ENCODE peak calls at places on chromosomes 1 and 21, in four cellular contexts. U, F, S and A are unnamed samples.

GRCh38 chr1:41678141-41678878 is 193.8 kb upstream of the EDN2 start:
- DNase-seq in U (peak), F (peak), S (no peak), A (no peak)

GRCh38 chr21:17727361-17727760 is 91.8 kb downstream of the C21orf91 start:
- DNase-seq in U (no peak), F (no peak), S (no peak), A (no peak)

GRCh38 chr1:225427249-225428065 is at the start of gene LBR:
- DNase-seq in U (peak), F (peak), S (no peak), A (no peak)

GRCh38 chr1:30348147-30348546 is 375.2 kb downstream of the MATN1 start:
- DNase-seq in U (no peak), F (no peak), S (no peak), A (no peak)

GRCh38 chr1:97577613-97578012 is 343.2 kb downstream of the DPYD start:
- DNase-seq in U (no peak), F (no peak), S (no peak), A (no peak)

GRCh38 chr1:232822524-232822923 is 17.3 kb downstream of the MAP10 start:
- DNase-seq in U (no peak), F (peak), S (no peak), A (no peak)

GRCh38 chr1:1116701-1117468 is 996 bp upstream of the C1orf159 start:
- DNase-seq in U (peak), F (no peak), S (no peak), A (no peak)

GRCh38 chr1:215083408-215083961 is 948 bp downstream of the KCNK2 start:
- DNase-seq in U (peak), F (peak), S (no peak), A (peak)

GRCh38 chr1:47529520-47530098 is 91.8 kb downstream of the FOXD2 start:
- DNase-seq in U (no peak), F (no peak), S (no peak), A (no peak)

GRCh38 chr1:110190282-110190929 is 19.7 kb upstream of the KCNC4 start:
- DNase-seq in U (no peak), F (no peak), S (no peak), A (no peak)

DNA sequence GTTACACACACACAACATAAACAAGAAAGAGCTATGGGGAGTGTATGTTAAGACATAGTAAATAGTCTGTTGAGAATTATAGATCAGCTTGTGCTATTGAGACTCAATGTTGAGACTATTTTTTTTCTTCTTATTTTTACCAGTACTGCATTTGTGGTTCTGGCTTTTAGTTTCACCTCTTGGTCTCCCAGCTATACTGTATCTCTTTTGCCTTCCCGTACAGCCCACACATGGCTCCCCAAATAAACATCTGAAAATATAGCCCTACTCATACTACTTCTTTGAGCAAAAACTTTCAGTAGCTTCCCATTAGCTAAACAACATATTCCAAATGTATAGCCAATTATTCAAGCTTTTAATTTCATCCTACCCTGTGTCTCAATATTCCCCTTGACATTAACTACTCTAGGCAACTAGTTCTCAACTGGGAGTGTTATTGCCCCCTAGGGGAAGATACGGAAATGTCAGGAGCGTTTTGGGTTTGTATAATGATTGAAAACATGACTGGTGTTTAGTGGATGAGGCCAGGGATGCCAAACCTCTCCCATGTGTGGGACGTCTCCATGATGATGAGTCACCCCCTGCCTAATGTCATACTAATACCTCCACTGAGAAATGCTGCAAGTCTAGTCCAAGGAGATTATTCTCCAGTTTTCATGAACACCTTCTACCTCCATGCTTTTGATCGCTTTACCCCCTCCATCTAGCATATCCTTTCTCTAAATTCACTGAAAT is 6.8 kb downstream of the RPE65 start:
- DNase-seq in U (peak), F (peak), S (peak), A (peak)
- TF ChIP-seq CTCF in U (peak), F (peak), S (peak), A (peak)

GRCh38 chr1:25169610-25170009 is 62.7 kb downstream of the SYF2 start:
- DNase-seq in U (no peak), F (no peak), S (no peak), A (no peak)

GRCh38 chr1:25167269-25168192 is 64.8 kb downstream of the SYF2 start:
- DNase-seq in U (no peak), F (no peak), S (peak), A (no peak)

GRCh38 chr1:25166847-25167246 is 65.5 kb downstream of the SYF2 start:
- DNase-seq in U (no peak), F (no peak), S (no peak), A (no peak)

GRCh38 chr1:25169168-25169567 is 63.1 kb downstream of the SYF2 start:
- DNase-seq in U (no peak), F (no peak), S (no peak), A (no peak)

DNA sequence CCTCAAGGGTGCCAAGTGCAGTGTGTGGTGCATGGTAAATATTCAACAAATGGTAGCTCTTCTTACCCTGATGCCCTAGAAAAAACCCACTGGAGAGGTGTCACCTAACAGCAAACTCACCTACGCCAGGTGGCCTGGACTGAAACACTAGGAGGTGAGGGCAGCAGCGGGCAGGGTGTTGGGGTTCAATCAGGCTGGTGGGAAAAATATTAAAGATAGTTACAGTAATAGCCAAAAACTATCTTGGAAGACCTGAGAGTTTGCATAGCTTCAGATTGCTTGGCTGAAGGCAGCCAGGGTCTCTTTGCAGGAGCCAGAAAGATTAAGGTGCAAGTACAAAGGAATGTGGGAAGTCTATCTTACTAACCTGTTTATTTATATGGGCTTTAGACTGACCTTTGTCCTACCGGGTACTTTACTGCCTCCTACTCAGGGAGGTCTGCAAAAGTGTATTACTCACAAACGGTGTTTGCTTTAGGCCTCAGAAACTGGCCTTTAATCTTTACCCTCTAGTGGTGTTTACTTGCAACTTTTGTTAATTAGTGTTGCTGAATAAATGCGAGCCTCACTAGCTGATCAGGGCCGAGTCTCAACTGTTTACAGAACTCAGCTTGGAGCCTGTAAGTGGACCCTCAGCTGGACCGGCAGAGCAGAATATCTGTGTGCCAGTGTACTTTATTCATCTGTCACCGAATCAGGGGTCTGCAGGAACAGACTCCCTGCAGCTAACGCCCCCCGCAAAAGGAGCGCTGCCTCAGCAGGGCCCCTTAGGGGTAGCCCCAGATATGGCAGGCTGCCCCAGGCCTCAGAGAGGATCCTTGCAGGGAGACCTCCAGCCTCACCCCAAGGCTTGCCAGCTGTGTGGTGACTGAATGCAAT is 63.9 kb downstream of the SYF2 start:
- DNase-seq in U (no peak), F (no peak), S (peak), A (no peak)
- TF ChIP-seq CTCF in U (no peak), F (no peak), S (no peak), A (no peak)

GRCh38 chr1:23286401-23286800 is 57.7 kb downstream of the HNRNPR start:
- DNase-seq in U (peak), F (peak), S (no peak), A (no peak)

GRCh38 chr1:23291706-23292105 is 52.4 kb downstream of the HNRNPR start:
- DNase-seq in U (no peak), F (no peak), S (no peak), A (no peak)

GRCh38 chr1:23290811-23291565 is 53.1 kb downstream of the HNRNPR start:
- DNase-seq in U (no peak), F (no peak), S (no peak), A (no peak)
- TF ChIP-seq CTCF in U (no peak), F (no peak), S (no peak), A (no peak)

DNA sequence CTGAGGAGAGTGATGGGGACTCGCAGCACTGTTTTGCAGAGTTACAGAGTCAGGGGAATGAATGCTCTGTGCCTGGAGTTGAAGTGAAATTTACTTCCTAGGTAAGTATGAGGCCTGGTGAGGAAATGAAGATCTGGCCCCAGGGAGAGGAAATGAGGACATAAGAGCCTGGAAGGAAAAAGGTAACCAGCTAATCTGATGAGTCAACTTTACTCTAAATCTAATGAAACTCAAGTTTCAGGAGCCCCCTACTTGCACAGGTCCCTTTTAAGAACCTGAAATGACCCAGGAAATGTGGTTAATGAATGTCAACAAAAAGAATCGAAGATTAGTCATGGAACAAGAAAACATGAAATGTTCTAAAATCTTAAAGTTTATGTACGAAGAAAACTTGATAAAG is 599.0 kb downstream of the AGBL4 start:
- DNase-seq in U (peak), F (no peak), S (peak), A (no peak)
- TF ChIP-seq CTCF in U (no peak), F (no peak), S (no peak), A (no peak)

GRCh38 chr1:50684185-50684584 is 260.9 kb upstream of the DMRTA2 start:
- DNase-seq in U (no peak), F (no peak), S (no peak), A (no peak)
- TF ChIP-seq CTCF in U (no peak), F (no peak), S (no peak), A (peak)